ENCODE peak calls at places on chromosome 9, in six cellular contexts. S is right lobe of liver, P is A549, B is IMR-90, K is breast epithelium, G is heart left ventricle. T is an unnamed sample. For H3K4me1, the result is how much of the 10 kb centered on the place peaks cover.

GRCh38 chr9:123378028-123378427 is 22.0 kb downstream of the CRB2 start:
- DNase-seq in S (no peak), P (no peak), B (no peak), K (no peak), G (no peak), T (no peak)

GRCh38 chr9:32986971-32987370 is 14.5 kb downstream of the APTX start:
- DNase-seq in S (no peak), P (no peak), B (peak), K (no peak), G (no peak), T (no peak)

GRCh38 chr9:22107202-22107601 is 98.1 kb upstream of the CDKN2B start:
- DNase-seq in S (no peak), P (no peak), B (peak), K (no peak), G (no peak), T (no peak)

GRCh38 chr9:114004221-114004716 is 73.8 kb downstream of the AMBP start:
- DNase-seq in S (no peak), P (no peak), B (no peak), K (peak), G (peak), T (peak)

GRCh38 chr9:86054695-86055094 is 44.7 kb downstream of the GOLM1 start:
- DNase-seq in S (no peak), P (no peak), B (no peak), K (no peak), G (no peak), T (no peak)

GRCh38 chr9:136685792-136686533 is 1.3 kb downstream of the AGPAT2 start:
- DNase-seq in S (peak), P (no peak), B (no peak), K (no peak), G (peak), T (no peak)

GRCh38 chr9:116715751-116716150 is 28.6 kb downstream of the TRIM32 start:
- DNase-seq in S (no peak), P (no peak), B (no peak), K (no peak), G (no peak), T (no peak)

GRCh38 chr9:108039012-108039411 is 549.4 kb upstream of the KLF4 start:
- DNase-seq in S (no peak), P (no peak), B (no peak), K (no peak), G (no peak), T (no peak)

GRCh38 chr9:92686954-92687353 is 17.0 kb upstream of the IPPK start:
- DNase-seq in S (no peak), P (no peak), B (no peak), K (no peak), G (no peak), T (no peak)

GRCh38 chr9:91033270-91033669 is 231.7 kb downstream of the SYK start:
- DNase-seq in S (no peak), P (no peak), B (no peak), K (no peak), G (no peak), T (no peak)

GRCh38 chr9:119337566-119337965 is 31.7 kb downstream of the BRINP1 start:
- DNase-seq in S (no peak), P (no peak), B (no peak), K (no peak), G (no peak), T (no peak)

GRCh38 chr9:114181583-114182409 is 26.5 kb downstream of the COL27A1 start:
- DNase-seq in S (peak), P (no peak), B (peak), K (no peak), G (no peak), T (no peak)

GRCh38 chr9:105205787-105206511 is 38.5 kb upstream of the SLC44A1 start:
- DNase-seq in S (peak), P (no peak), B (peak), K (no peak), G (no peak), T (peak)

GRCh38 chr9:122133263-122133983 is 26.2 kb downstream of the NDUFA8 start:
- DNase-seq in S (no peak), P (no peak), B (no peak), K (no peak), G (peak), T (no peak)

GRCh38 chr9:26735160-26735559 is 157.4 kb downstream of the CAAP1 start:
- DNase-seq in S (no peak), P (no peak), B (no peak), K (no peak), G (no peak), T (no peak)

GRCh38 chr9:125755340-125755739 is 8.2 kb downstream of the PBX3 start:
- DNase-seq in S (no peak), P (no peak), B (no peak), K (no peak), G (no peak), T (no peak)

GRCh38 chr9:98822661-98823060 is 15.2 kb downstream of the GALNT12 start:
- DNase-seq in S (no peak), P (no peak), B (no peak), K (no peak), G (no peak), T (no peak)

GRCh38 chr9:136833381-136834142 is 8.7 kb upstream of the AJM1 start:
- DNase-seq in S (peak), P (no peak), B (no peak), K (no peak), G (peak), T (no peak)

GRCh38 chr9:108569624-108570023 is 286.2 kb downstream of the ACTL7B start:
- DNase-seq in S (no peak), P (no peak), B (peak), K (peak), G (no peak), T (peak)

GRCh38 chr9:106936680-106937079 is 73.7 kb downstream of the ZNF462 start:
- DNase-seq in S (no peak), P (no peak), B (no peak), K (no peak), G (no peak), T (no peak)

GRCh38 chr9:78053627-78054026 is 22.0 kb upstream of the GNAQ start:
- DNase-seq in S (no peak), P (no peak), B (no peak), K (no peak), G (no peak), T (no peak)

GRCh38 chr9:113898596-113898995 is 22.5 kb downstream of the ZNF618 start:
- DNase-seq in S (no peak), P (no peak), B (no peak), K (no peak), G (no peak), T (no peak)

GRCh38 chr9:127877566-127877998 is at the start of gene AK1:
- DNase-seq in S (peak), P (no peak), B (peak), K (peak), G (peak), T (peak)

GRCh38 chr9:23308114-23308513 is 517.9 kb downstream of the ELAVL2 start:
- DNase-seq in S (no peak), P (no peak), B (no peak), K (no peak), G (no peak), T (no peak)

GRCh38 chr9:31671011-31671410 is 713.4 kb upstream of the ACO1 start:
- DNase-seq in S (no peak), P (no peak), B (no peak), K (no peak), G (no peak), T (no peak)

GRCh38 chr9:14911046-14911445 is 818 bp upstream of the FREM1 start:
- DNase-seq in S (no peak), P (no peak), B (no peak), K (no peak), G (no peak), T (no peak)

GRCh38 chr9:14912849-14913248 is 2.6 kb upstream of the FREM1 start:
- DNase-seq in S (no peak), P (no peak), B (no peak), K (no peak), G (no peak), T (no peak)

GRCh38 chr9:14908221-14909206 is 1.7 kb downstream of the FREM1 start:
- DNase-seq in S (no peak), P (no peak), B (no peak), K (no peak), G (no peak), T (no peak)

GRCh38 chr9:14909631-14910177 is 524 bp downstream of the FREM1 start:
- DNase-seq in S (no peak), P (no peak), B (no peak), K (no peak), G (no peak), T (no peak)

DNA sequence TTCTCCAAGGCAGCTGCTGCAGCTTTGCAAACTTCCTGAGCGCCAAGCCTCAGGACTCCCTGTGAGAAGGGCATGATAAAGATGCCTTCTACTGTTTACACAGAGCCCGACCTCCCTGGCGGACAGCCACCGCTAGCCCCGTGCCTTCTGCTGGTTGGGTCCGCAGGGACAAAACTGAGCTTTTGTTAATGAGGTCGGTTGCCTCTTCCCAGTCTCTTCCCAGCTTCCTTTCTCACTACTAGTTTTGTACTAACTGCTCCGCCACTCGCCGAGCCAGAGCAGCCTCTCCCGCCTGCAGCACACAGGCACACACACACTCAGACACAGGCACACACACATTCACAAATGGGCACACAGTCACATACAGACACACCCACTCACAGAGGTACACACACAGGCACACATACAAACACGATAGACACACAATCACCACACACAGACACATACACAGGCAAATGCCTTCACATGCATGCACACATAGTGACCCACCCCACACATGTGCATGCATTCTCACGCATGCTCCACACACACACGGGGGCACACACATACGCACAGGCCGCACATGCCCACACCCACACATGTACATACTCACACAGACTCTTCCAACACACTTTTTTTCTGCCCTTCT is at the start of gene FREM1:
- DNase-seq in S (peak), P (no peak), B (no peak), K (no peak), G (peak), T (no peak)
- TF ChIP-seq POLR2A in S (no peak), P (no peak), B (no peak), K (no peak), G (no peak), T (no peak)

GRCh38 chr9:121057821-121058220 is 7.7 kb upstream of the C5 start:
- DNase-seq in S (no peak), P (no peak), B (no peak), K (no peak), G (no peak), T (no peak)

GRCh38 chr9:121053544-121053943 is 3.5 kb upstream of the C5 start:
- DNase-seq in S (peak), P (no peak), B (no peak), K (no peak), G (no peak), T (no peak)

GRCh38 chr9:121059998-121060636 is 10.0 kb upstream of the C5 start:
- DNase-seq in S (no peak), P (peak), B (peak), K (no peak), G (no peak), T (no peak)

GRCh38 chr9:121059513-121059912 is 9.4 kb upstream of the C5 start:
- DNase-seq in S (no peak), P (no peak), B (no peak), K (no peak), G (no peak), T (no peak)

DNA sequence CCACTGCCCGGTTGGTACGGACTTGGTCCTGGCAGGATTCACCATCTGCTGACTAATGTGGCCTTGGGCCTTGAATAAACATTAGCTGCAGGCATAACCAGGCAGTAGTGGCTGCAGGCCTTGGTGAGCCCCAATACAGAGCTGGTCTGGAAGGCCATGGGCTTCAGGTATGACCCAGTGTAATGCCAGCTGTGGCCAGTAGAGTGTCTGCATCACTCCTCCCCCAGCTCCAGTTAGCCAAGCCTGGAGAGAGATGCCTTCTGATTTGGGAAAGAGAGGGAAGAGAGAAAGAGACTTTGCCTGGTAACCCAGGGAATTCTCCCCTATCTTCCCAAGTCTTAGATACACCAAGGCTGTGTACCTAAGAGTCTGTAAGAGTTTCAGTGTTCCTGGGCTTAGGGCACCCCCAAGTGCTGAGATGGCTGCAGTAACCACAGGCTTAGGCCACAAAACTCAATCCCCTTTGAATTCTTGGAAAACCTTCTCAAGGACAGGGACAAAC is 5.6 kb upstream of the C5 start:
- DNase-seq in S (peak), P (peak), B (peak), K (no peak), G (no peak), T (no peak)
- TF ChIP-seq CTCF in S (peak), P (peak), B (peak), K (no peak), G (peak), T (peak)

DNA sequence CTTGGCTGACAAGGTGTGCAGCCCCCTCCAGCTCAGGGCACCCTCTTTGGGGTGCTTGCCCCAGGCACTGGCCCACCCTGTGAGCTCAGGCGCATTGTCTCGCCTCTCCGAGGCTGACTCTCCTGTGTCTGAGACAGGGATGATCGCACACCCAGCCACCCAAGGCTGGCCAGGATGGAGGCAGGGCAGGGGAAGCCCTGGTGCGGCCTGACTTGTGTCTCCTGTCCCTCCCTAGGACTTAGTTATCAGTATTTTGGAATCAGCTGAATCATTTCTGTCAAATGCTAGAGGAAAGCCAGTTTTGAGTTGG is 2.5 kb upstream of the DBH start:
- DNase-seq in S (no peak), P (no peak), B (no peak), K (no peak), G (no peak), T (no peak)
- H3K4me1 ChIP-seq in S (under half), P (under half), B (under half), K (under half), G (under half), T (under half)

DNA sequence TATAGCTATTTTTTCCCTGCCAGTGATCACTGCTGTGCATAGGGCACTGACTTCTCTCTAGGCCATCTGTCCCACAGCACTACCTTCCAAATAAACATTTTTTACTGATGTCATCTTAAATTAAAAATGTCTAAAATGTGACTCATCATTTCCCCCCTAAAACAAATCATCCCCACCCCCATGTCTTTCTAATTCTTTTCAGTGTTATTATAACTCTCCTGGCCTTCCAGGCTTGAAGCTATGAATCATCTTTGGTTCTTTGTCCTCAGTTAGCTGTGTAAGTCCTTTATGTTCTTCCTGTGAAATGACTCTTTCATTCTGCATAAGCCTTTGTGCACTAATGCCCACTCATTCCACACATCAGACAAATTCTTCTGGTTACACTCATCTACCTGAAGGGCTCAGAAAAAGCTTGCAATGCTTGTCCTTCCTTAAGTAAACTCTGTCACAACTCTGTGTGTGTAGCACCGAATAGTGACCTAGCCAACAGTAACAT is 78.1 kb downstream of the CFAP95 start:
- DNase-seq in S (no peak), P (no peak), B (peak), K (no peak), G (no peak), T (no peak)
- TF ChIP-seq POLR2A in S (no peak), P (no peak), B (no peak), K (no peak), G (no peak), T (no peak)

DNA sequence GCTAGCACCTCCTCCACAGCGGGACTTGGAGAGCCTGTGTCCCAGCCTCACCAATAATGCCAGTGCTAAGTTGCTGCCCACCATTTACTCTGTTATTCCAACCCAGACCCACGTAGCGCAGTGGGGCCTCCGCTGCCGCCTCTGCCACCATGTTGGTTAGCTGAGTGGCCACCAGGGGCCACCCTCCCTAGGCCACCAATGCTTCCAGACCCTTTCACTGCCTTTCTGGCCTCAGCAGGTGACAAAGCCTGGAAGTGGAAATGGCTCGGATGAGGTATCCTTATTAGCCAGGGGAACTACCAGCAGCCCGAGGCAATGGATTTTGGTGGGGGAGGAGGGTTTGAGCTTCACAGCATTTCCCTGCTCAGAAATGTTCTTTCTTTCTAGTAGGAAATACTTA is 110.1 kb downstream of the OSTF1 start:
- DNase-seq in S (no peak), P (no peak), B (no peak), K (no peak), G (no peak), T (no peak)
- TF ChIP-seq CTCF in S (no peak), P (no peak), B (no peak), K (no peak), G (no peak), T (no peak)

DNA sequence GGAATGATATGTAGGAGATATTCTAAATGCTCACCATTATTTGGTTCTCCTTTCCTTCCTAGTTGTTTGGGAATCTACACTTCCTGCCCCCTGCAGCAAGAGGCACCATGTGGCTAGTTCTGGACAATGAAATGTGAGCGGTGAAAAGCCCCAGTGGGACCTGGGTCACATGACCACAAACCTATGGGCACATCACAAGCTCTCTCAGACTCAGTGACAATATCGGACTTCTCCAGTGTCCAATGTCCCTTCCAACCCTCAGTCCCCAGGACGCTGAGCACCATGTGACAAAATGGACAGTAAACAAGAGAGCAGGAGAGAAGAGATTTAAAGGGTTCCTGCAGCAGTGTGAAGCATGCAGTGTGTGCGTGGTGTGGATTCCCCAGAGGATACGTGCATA is 44.6 kb upstream of the FOXE1 start:
- DNase-seq in S (no peak), P (no peak), B (no peak), K (no peak), G (no peak), T (no peak)
- H3K4me1 ChIP-seq in S (under half), P (under half), B (under half), K (under half), G (under half), T (under half)

DNA sequence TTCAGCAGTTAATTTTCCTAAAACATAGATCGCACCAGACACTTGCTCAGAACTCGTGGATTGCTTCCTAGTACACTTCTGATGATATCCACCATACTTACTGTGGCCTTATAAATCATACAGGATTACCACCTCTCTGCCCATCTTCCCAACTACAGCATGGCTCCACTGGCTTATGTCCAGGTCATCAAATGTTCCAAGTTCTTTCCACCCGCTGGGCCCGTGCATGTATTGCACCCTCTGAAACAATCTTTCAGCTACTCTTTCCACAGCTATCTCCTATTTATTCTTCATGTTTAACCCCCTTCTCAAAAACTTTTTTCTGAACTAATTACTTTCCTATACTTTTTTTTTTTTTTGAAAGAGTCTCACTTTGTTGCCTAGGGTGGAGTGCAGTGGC is 18.5 kb downstream of the FBXW2 start:
- DNase-seq in S (no peak), P (peak), B (no peak), K (no peak), G (no peak), T (no peak)
- TF ChIP-seq POLR2A in S (no peak), P (no peak), B (no peak), K (no peak), G (no peak), T (no peak)

T was measured in gastrocnemius medialis.